ENCODE peak calls at places on chromosomes 12 and 14, in four cellular contexts. X is Peyer's patch, N is body of pancreas, A is tibial nerve. I is an unnamed sample.

GRCh38 chr12:121536929-121537813 is 43.7 kb downstream of the KDM2B start:
- DNase-seq in N (peak), A (peak), X (peak), I (peak)

GRCh38 chr14:90489306-90489705 is 92.5 kb downstream of the CALM1 start:
- DNase-seq in X (no peak), A (no peak), N (no peak), I (no peak)

GRCh38 chr14:63470877-63471565 is 72.2 kb downstream of the PPP2R5E start:
- DNase-seq in N (no peak), A (no peak), X (no peak), I (peak)

GRCh38 chr12:12396727-12397126 is 39.8 kb downstream of the BORCS5 start:
- DNase-seq in A (no peak), X (no peak), N (no peak), I (no peak)

GRCh38 chr14:58560208-58560607 is 77.6 kb upstream of the DACT1 start:
- DNase-seq in X (no peak), N (no peak), A (no peak), I (no peak)

GRCh38 chr12:55705802-55706402 is 1.8 kb downstream of the ITGA7 start:
- DNase-seq in A (no peak), X (no peak), N (no peak), I (peak)

GRCh38 chr12:120064054-120064940 is 52.3 kb downstream of the RAB35 start:
- DNase-seq in X (no peak), A (no peak), N (no peak), I (no peak)

GRCh38 chr14:103546651-103547454 is 15.6 kb downstream of the BAG5 start:
- DNase-seq in X (peak), A (no peak), N (peak), I (peak)

GRCh38 chr12:49664167-49664566 is 40.8 kb downstream of the PRPF40B start:
- DNase-seq in X (no peak), A (no peak), N (no peak), I (no peak)

GRCh38 chr12:40693503-40693863 is 1.2 kb downstream of the CNTN1 start:
- DNase-seq in A (peak), N (peak), X (no peak), I (no peak)

GRCh38 chr12:14273911-14274306 is 91.6 kb upstream of the ATF7IP start:
- DNase-seq in X (no peak), N (no peak), A (no peak), I (no peak)

GRCh38 chr14:50768693-50769092 is 62.3 kb downstream of the NIN start:
- DNase-seq in X (no peak), N (no peak), A (no peak), I (peak)

GRCh38 chr12:4037747-4038312 is 164.6 kb upstream of the PARP11 start:
- DNase-seq in A (no peak), X (no peak), N (peak), I (peak)

GRCh38 chr14:71693373-71693772 is 238.9 kb upstream of the RGS6 start:
- DNase-seq in N (no peak), A (no peak), X (no peak), I (no peak)

GRCh38 chr14:67166450-67166853 is 22.8 kb upstream of the GARIN2 start:
- DNase-seq in X (no peak), A (no peak), N (peak), I (peak)

GRCh38 chr12:47799357-47799955 is 20.2 kb downstream of the HDAC7 start:
- DNase-seq in X (no peak), A (no peak), N (no peak), I (no peak)

GRCh38 chr14:91877376-91877775 is 10.0 kb upstream of the TC2N start:
- DNase-seq in A (no peak), N (no peak), X (no peak), I (no peak)

GRCh38 chr12:70309348-70309747 is 56.7 kb upstream of the KCNMB4 start:
- DNase-seq in A (no peak), X (no peak), N (no peak), I (no peak)

GRCh38 chr14:77098470-77099353 is 654 bp downstream of the CIPC start:
- DNase-seq in N (peak), X (peak), A (peak), I (peak)

GRCh38 chr12:68240975-68241374 is 12.4 kb downstream of the IL22 start:
- DNase-seq in N (no peak), A (no peak), X (peak), I (peak)

GRCh38 chr12:84508943-84509342 is 403.7 kb downstream of the SLC6A15 start:
- DNase-seq in A (no peak), N (no peak), X (no peak), I (no peak)

GRCh38 chr14:27553820-27554219 is 956.0 kb upstream of the NOVA1 start:
- DNase-seq in A (no peak), N (no peak), X (no peak), I (no peak)

GRCh38 chr12:132327351-132328171 is 1.8 kb downstream of the GALNT9 start:
- DNase-seq in N (no peak), X (no peak), A (no peak), I (no peak)

GRCh38 chr12:102031852-102032251 is 29.9 kb downstream of the WASHC3 start:
- DNase-seq in A (no peak), N (no peak), X (no peak), I (no peak)

GRCh38 chr14:55556929-55557623 is 22.9 kb upstream of the KTN1 start:
- DNase-seq in N (peak), X (no peak), A (no peak), I (no peak)

GRCh38 chr14:94376976-94377865 is 11.2 kb downstream of the SERPINA1 start:
- DNase-seq in N (no peak), X (no peak), A (no peak), I (no peak)

GRCh38 chr14:94374749-94375148 is 13.7 kb downstream of the SERPINA1 start:
- DNase-seq in N (no peak), A (no peak), X (no peak), I (no peak)

GRCh38 chr14:94377866-94378470 is 10.4 kb downstream of the SERPINA1 start:
- DNase-seq in X (no peak), A (no peak), N (no peak), I (no peak)

GRCh38 chr14:94375552-94376107 is 12.8 kb downstream of the SERPINA1 start:
- DNase-seq in A (no peak), X (no peak), N (no peak), I (no peak)

DNA sequence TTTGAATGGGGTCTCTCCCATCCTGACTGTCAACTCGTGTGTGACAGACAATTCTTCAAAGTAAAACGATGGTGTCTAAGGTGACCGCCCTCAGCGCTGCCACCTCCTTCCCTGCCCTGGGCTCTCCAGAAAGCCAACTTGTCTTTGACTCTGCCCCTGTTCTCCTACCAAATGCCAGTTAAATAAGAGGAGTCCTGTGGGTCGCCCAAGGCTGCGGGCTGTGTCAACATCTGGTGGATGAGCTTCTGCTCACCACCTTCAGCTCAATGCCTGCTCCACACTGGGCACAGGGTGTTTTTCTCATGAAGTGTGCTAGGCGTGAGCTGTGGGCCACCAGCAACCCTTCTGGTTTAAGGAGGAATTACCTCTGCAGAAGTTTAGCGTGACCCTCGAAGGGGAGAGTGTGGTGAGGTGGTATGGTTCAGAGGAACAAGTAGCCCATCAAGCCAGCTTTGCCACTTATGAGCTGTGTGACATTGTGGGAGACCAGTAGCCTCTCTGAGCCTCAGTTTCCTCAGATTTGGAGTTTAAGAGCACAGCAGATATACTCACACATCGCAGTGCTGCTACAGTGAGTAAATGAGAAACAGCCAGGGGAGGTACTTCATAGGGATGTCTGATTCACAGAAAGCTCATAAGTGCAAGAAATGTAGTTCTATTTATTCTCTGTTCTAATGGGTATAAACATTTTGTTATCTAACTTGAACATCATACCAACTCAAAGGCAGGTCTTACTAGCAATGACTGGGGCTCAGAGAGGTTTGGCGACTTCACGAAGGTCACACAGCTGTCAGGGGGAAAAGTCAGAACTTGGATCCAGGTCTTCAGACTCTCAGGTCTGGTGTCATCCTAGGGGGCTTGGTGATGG is 12.1 kb downstream of the SERPINA1 start:
- DNase-seq in A (no peak), N (no peak), X (no peak), I (no peak)
- TF ChIP-seq POLR2A in A (no peak), N (no peak), X (no peak), I (no peak)

DNA sequence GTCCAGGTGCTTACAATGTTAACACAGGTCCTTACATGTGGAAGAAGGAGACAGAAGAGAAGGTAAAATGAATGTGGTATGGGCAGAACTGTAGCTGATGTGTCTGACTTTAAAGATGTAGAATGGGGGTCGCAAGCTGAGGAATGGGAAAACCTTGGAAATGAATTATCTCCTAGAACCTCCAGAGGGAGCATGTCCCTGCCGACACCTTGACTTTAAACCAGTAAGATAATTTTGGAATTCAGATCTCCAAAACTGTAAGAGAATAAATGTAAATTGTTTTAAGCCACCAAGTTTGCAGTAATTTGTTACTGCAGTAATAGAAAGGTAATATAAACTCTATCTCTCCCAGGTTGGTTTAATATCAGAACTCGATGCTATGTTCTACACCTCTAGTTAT is 80.1 kb upstream of the ALG10 start:
- DNase-seq in A (no peak), X (no peak), N (no peak), I (no peak)
- TF ChIP-seq POLR2A in A (no peak), X (no peak), N (no peak), I (no peak)

GRCh38 chr14:68975667-68976066 is 3.4 kb downstream of the ACTN1 start:
- DNase-seq in N (no peak), X (no peak), A (no peak), I (no peak)
- TF ChIP-seq POLR2A in N (no peak), X (no peak), A (no peak), I (no peak)

GRCh38 chr12:103909811-103910210 is 20.4 kb upstream of the HSP90B1 start:
- DNase-seq in X (no peak), A (no peak), N (no peak), I (no peak)

GRCh38 chr12:103908246-103908541 is 22.0 kb upstream of the HSP90B1 start:
- DNase-seq in N (no peak), A (no peak), X (no peak), I (no peak)

GRCh38 chr12:103905730-103906349 is 24.4 kb upstream of the HSP90B1 start:
- DNase-seq in N (no peak), A (no peak), X (no peak), I (no peak)

GRCh38 chr12:103912069-103912468 is 18.1 kb upstream of the HSP90B1 start:
- DNase-seq in X (no peak), A (no peak), N (no peak), I (no peak)

GRCh38 chr12:103908877-103909276 is 21.3 kb upstream of the HSP90B1 start:
- DNase-seq in N (no peak), X (no peak), A (no peak), I (no peak)
- TF ChIP-seq POLR2A in N (no peak), X (no peak), A (no peak), I (no peak)